ENCODE peak calls at places on chromosomes 6 and 20, in six cellular contexts. G is cardiac fibroblast, P is HFF-Myc, J is thoracic aorta, N is cardiac muscle cell, H is astrocyte of the spinal cord. V is an unnamed sample.

GRCh38 chr20:34010405-34010895 is 16.7 kb downstream of the RALY start:
- DNase-seq in G (peak; percentile 46), P (no peak), J (no peak), N (no peak), H (no peak), V (no peak)

GRCh38 chr6:141077355-141078333 is 1055.1 kb upstream of the GJE1 start:
- DNase-seq in G (peak; percentile 18), P (peak; percentile 11), J (no peak), N (peak; percentile 46), H (no peak), V (no peak)

GRCh38 chr20:19074828-19075516 is 137.5 kb upstream of the SLC24A3 start:
- DNase-seq in G (no peak), P (no peak), J (no peak), N (no peak), H (no peak), V (no peak)

GRCh38 chr6:25893778-25894177 is 19.7 kb upstream of the SLC17A3 start:
- DNase-seq in G (no peak), P (no peak), J (no peak), N (no peak), H (no peak), V (no peak)

GRCh38 chr6:25886066-25886465 is 12.0 kb upstream of the SLC17A3 start:
- DNase-seq in G (no peak), P (no peak), J (no peak), N (no peak), H (no peak), V (no peak)

GRCh38 chr20:31915491-31916280 is 36.2 kb downstream of the PDRG1 start:
- DNase-seq in G (no peak), P (no peak), J (no peak), N (no peak), H (no peak), V (no peak)

GRCh38 chr6:7243188-7243942 is 69.6 kb downstream of the SSR1 start:
- DNase-seq in G (peak; percentile 73), P (peak; percentile 43), J (no peak), N (peak; percentile 77), H (peak; percentile 71), V (peak; percentile 58)

GRCh38 chr20:32282461-32282860 is 5.0 kb downstream of the KIF3B start:
- DNase-seq in G (no peak), P (no peak), J (no peak), N (no peak), H (no peak), V (no peak)

GRCh38 chr6:92586236-92586977 is 833.0 kb downstream of the EPHA7 start:
- DNase-seq in G (no peak), P (no peak), J (no peak), N (no peak), H (no peak), V (no peak)

GRCh38 chr6:117840541-117840983 is 66.5 kb upstream of the SLC35F1 start:
- DNase-seq in G (peak; percentile 39), P (no peak), J (no peak), N (peak; percentile 70), H (peak; percentile 76), V (peak; percentile 33)

GRCh38 chr6:105645166-105645565 is 242.3 kb upstream of the PREP start:
- DNase-seq in G (no peak), P (no peak), J (no peak), N (peak; percentile 30), H (no peak), V (peak; percentile 10)

GRCh38 chr20:13231031-13231752 is 10.1 kb downstream of the ISM1 start:
- DNase-seq in G (no peak), P (peak; percentile 27), J (no peak), N (no peak), H (peak; percentile 76), V (no peak)

GRCh38 chr20:32972181-32973076 is 31.8 kb downstream of the SUN5 start:
- DNase-seq in G (no peak), P (no peak), J (no peak), N (no peak), H (no peak), V (no peak)

GRCh38 chr20:11838076-11838636 is 79.5 kb upstream of the BTBD3 start:
- DNase-seq in G (no peak), P (no peak), J (no peak), N (no peak), H (no peak), V (no peak)

GRCh38 chr6:151015320-151015719 is 149.8 kb downstream of the MTHFD1L start:
- DNase-seq in G (no peak), P (no peak), J (no peak), N (no peak), H (no peak), V (peak; percentile 28)

GRCh38 chr6:11012976-11013375 is 31.1 kb downstream of the ELOVL2 start:
- DNase-seq in G (peak; percentile 23), P (no peak), J (no peak), N (no peak), H (no peak), V (no peak)

GRCh38 chr6:11016452-11016851 is 27.7 kb downstream of the ELOVL2 start:
- DNase-seq in G (no peak), P (no peak), J (no peak), N (no peak), H (no peak), V (no peak)

GRCh38 chr6:11011787-11012234 is 32.3 kb downstream of the ELOVL2 start:
- DNase-seq in G (peak; percentile 76), P (no peak), J (no peak), N (peak; percentile 28), H (no peak), V (no peak)

GRCh38 chr6:11012295-11012754 is 31.8 kb downstream of the ELOVL2 start:
- DNase-seq in G (no peak), P (no peak), J (no peak), N (no peak), H (no peak), V (no peak)

DNA sequence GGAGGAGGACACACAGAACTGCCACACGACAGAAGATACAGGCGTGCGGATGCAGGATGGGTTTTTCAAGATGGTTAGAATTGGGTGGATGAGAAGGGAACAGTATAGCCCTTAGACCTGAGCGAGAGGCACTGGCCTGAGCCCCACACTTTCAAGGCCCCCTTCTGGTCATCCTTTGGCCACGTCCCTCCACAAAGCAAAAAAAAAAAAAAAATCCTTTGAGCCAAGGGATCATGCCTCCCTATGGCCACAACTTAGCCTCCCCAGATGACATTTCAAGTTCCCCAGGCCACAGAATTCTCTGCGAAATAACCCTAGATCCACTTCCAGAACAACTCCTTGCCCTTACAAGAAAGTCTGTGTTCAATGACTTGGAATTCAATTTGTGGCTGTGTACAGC is 30.4 kb downstream of the ELOVL2 start:
- DNase-seq in G (no peak), P (no peak), J (no peak), N (no peak), H (no peak), V (no peak)
- TF ChIP-seq CTCF in G (no peak), P (no peak), J (no peak), N (no peak), H (no peak), V (no peak)

DNA sequence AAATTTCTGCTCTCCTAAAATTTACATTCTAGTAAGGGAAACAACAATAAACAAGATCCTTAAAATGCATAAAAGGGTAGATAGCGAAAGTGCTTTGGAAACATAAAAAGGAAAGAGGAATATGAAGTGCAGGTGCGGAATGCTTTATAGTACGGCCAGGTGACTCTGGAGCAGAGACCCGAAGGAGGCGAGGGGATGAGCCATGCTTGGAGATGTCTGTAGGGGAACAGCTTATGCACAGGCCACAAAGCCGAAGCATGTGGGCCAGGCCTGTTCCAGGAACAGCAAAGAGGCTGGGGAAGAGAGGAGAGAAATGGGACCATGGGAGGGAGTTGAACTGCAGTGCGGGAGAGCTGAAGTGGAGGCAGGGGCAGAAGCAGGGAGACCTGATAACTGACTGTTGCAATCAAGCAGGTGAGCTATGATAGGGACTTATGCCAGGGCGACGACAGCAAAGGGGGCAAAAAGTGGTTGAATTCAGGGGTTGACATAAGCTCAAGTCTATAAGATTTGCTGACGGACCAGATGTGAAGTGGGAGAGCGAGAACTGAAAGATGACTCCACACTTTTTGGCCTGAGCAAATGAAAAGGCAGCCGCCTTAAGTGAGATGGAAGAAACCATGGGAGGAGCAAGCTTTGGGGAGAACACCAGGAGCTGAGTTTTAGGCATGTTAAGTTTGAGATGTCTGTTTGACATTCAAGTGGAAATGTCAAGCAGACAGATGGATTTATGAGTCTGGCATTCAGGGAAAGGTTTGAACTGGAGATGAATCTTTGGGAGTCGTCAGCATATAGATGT is 83.1 kb downstream of the CNBD2 start:
- DNase-seq in G (no peak), P (no peak), J (no peak), N (no peak), H (no peak), V (no peak)
- H3K4me3 ChIP-seq in G (peak overlapping the region; percentile 80), P (peak overlapping the region; percentile 85), J (peak overlapping the region; percentile 100), N (peak overlapping the region; percentile 68), H (peak overlapping the region; percentile 86), V (peak overlapping the region; percentile 76)

GRCh38 chr20:63243604-63244247 is 8.0 kb downstream of the BIRC7 start:
- DNase-seq in G (no peak), P (no peak), J (no peak), N (no peak), H (no peak), V (no peak)

GRCh38 chr20:63244468-63244867 is 8.8 kb downstream of the BIRC7 start:
- DNase-seq in G (no peak), P (no peak), J (no peak), N (no peak), H (no peak), V (no peak)

GRCh38 chr20:63247678-63248228 is 6.5 kb downstream of the NKAIN4 start:
- DNase-seq in G (no peak), P (no peak), J (no peak), N (no peak), H (no peak), V (no peak)

GRCh38 chr20:63248835-63249591 is 5.2 kb downstream of the NKAIN4 start:
- DNase-seq in G (no peak), P (no peak), J (no peak), N (no peak), H (no peak), V (no peak)

DNA sequence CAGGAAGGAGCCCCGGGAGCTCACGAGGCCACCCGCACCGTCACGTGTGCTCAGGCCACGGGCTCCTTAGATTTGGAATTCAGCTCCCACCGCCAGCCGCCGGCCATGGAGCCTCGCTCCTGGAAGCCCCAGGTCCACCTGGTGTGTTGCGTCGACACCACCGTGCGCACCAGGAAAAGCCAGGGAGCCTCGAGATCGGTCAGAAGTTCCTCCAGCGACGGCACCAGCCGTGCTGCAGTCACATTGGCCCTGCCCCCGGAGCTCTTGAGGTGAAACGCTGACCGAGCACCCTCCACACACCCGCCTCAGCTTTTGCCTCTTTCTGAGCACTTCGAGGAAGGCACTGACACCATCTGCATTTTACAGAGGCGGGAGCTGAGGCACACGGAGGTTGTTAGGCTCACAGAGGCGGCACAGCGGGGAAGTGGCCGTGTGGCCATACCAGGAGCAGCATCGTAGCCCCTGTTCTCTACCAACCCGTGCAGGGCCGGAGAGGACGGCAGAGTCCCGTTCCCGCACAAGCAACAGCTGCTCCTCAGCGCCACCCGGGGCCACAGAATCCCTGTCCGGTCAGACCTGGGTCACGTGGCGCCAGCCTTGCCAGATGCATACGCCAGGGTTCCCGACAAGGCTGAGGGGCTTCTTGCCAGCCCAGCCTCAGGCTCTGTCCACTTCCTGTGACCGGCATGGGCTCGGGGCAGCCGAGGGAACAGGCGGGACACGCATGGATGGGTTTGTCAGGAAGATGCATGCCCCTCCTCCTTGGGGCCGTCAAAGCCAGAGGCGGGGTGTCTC is 7.6 kb downstream of the NKAIN4 start:
- DNase-seq in G (no peak), P (no peak), J (no peak), N (peak; percentile 25), H (no peak), V (no peak)
- TF ChIP-seq CTCF in G (no peak), P (no peak), J (no peak), N (no peak), H (no peak), V (no peak)

GRCh38 chr6:27156874-27157460 is 90.5 kb upstream of the PRSS16 start:
- DNase-seq in G (no peak), P (no peak), J (no peak), N (no peak), H (no peak), V (no peak)
- H3K4me3 ChIP-seq in G (peak overlapping the region; percentile 58), P (peak overlapping the region; percentile 65), J (peak overlapping the region; percentile 70), N (peak overlapping the region; percentile 42), H (peak overlapping the region; percentile 45), V (peak overlapping the region; percentile 59)

GRCh38 chr6:28769626-28770402 is 154.0 kb downstream of the TRIM27 start:
- DNase-seq in G (peak; percentile 16), P (no peak), J (no peak), N (peak; percentile 50), H (peak; percentile 55), V (peak; percentile 49)
- TF ChIP-seq CTCF in G (peak; percentile 7), P (peak; percentile 24), J (no peak), N (peak; percentile 17), H (peak; percentile 16), V (peak; percentile 16)

V was measured in AG10803.